ENCODE peak calls at places on chromosomes 3 and 15, in five cellular contexts. M is activated T-helper 1 cell treated with Interleukin-2 at 50 U/mL for 16 hours, X is NCI-H2081, U is progenitor cell of endocrine pancreas, R is Kasumi-1. D is an unnamed sample.

GRCh38 chr3:48514431-48515227 is 10.7 kb upstream of the SHISA5 start:
- DNase-seq in M (no peak), X (no peak), U (no peak), R (no peak), D (no peak)

GRCh38 chr15:34318277-34319079 is 19.1 kb downstream of the SLC12A6 start:
- DNase-seq in M (no peak), X (peak; percentile 17), U (no peak), R (peak; percentile 56), D (peak; percentile 51)

GRCh38 chr3:134028486-134029255 is 1.1 kb downstream of the SLCO2A1 start:
- DNase-seq in M (no peak), X (no peak), U (no peak), R (no peak), D (no peak)

GRCh38 chr3:31226331-31226730 is 306.4 kb upstream of the STT3B start:
- DNase-seq in M (no peak), X (no peak), U (no peak), R (peak; percentile 84), D (no peak)

GRCh38 chr3:105802073-105802706 is 66.6 kb downstream of the CBLB start:
- DNase-seq in M (no peak), X (no peak), U (no peak), R (no peak), D (no peak)

GRCh38 chr3:174409085-174409743 is 449.9 kb upstream of the NAALADL2 start:
- DNase-seq in M (no peak), X (no peak), U (no peak), R (no peak), D (no peak)

GRCh38 chr3:9158865-9159630 is 90.4 kb downstream of the SRGAP3 start:
- DNase-seq in M (no peak), X (no peak), U (no peak), R (no peak), D (no peak)

GRCh38 chr3:93969443-93969842 is 4.3 kb downstream of the PROS1 start:
- DNase-seq in M (no peak), X (no peak), U (no peak), R (no peak), D (no peak)

GRCh38 chr3:190443257-190443656 is 6.4 kb downstream of the TMEM207 start:
- DNase-seq in M (no peak), X (no peak), U (no peak), R (peak; percentile 19), D (no peak)

GRCh38 chr3:112011376-112011940 is 12.7 kb downstream of the TAGLN3 start:
- DNase-seq in M (no peak), X (no peak), U (no peak), R (no peak), D (no peak)

GRCh38 chr15:81948751-81949150 is 97.1 kb downstream of the MEX3B start:
- DNase-seq in M (no peak), X (no peak), U (no peak), R (no peak), D (no peak)